ENCODE peak calls at places on chromosome 15, in four cellular contexts. G is MM.1S, A is PC-9, Q is PC-3. K is an unnamed sample.

GRCh38 chr15:85333132-85333831 is 47.1 kb upstream of the AKAP13 start:
- DNase-seq in G (no peak), Q (no peak), A (no peak), K (peak; percentile 49)

GRCh38 chr15:96058103-96058851 is 272.2 kb upstream of the NR2F2 start:
- DNase-seq in G (peak; percentile 86), Q (no peak), A (no peak), K (no peak)

GRCh38 chr15:87734571-87735373 is 521.8 kb downstream of the NTRK3 start:
- DNase-seq in G (no peak), A (no peak), Q (no peak), K (no peak)

GRCh38 chr15:39279331-39279730 is 301.5 kb upstream of the THBS1 start:
- DNase-seq in A (no peak), Q (no peak), G (no peak), K (no peak)

GRCh38 chr15:99954361-99955180 is 221.3 kb upstream of the LYSMD4 start:
- DNase-seq in Q (no peak), A (no peak), G (no peak), K (no peak)

GRCh38 chr15:28936481-28936881 is 50.7 kb downstream of the APBA2 start:
- DNase-seq in A (no peak), Q (no peak), G (no peak), K (no peak)

GRCh38 chr15:91541286-91541685 is 312.2 kb upstream of the SLCO3A1 start:
- DNase-seq in A (no peak), G (no peak), Q (no peak), K (no peak)

GRCh38 chr15:70794596-70795310 is 31.4 kb upstream of the UACA start:
- DNase-seq in A (peak; percentile 23), G (no peak), Q (no peak), K (no peak)

GRCh38 chr15:62075595-62076279 is 9.0 kb downstream of the C2CD4A start:
- DNase-seq in A (peak; percentile 68), Q (peak; percentile 85), G (no peak), K (peak; percentile 30)

DNA sequence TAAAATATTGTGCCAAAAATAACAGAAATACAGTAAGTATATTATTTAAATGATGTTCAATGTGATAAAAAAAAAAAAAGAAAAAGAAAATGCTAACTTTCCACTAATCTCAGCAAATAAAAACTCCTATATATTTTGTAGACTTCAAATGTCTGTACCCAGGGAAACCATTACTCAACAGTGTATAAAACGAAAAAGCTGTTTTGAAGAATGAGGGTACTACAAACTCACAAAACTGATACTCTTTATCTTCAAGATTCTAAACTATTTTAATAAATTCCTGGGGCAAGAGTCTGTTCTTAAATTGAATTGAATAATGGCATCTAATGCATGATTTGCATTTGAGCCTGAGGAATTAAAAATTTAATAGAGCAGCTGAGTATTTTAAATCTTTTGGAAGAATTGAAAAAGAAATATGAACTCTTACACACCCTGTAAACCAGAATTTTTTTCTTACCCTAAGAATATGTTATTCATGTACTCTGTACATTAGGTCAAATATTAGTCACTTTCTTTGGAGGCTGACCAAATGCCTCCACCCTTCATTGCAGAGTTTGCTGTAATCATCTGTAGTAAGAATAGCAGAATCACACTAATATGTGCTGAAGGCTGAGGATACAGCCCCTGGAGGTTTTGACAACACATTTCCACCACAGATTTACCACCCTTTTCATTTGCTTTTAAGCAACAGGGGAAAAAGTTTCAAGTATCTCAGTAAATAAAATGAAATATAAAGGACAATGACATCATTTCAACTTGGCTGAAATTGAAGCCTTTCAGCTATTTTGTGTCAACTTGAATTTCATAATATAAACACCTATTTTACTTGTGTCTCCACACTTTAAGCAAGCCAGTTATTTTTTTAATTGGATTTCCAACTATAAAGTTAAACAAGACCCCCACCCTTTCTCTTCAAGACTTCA is 79.7 kb downstream of the FBN1 start:
- DNase-seq in G (no peak), Q (peak; percentile 93), A (peak; percentile 26), K (no peak)
- H3K9me2 ChIP-seq in G (no peaks in the 10 kb centered on the region), Q (no peaks in the 10 kb centered on the region), A (no peaks in the 10 kb centered on the region), K (no peaks in the 10 kb centered on the region)

DNA sequence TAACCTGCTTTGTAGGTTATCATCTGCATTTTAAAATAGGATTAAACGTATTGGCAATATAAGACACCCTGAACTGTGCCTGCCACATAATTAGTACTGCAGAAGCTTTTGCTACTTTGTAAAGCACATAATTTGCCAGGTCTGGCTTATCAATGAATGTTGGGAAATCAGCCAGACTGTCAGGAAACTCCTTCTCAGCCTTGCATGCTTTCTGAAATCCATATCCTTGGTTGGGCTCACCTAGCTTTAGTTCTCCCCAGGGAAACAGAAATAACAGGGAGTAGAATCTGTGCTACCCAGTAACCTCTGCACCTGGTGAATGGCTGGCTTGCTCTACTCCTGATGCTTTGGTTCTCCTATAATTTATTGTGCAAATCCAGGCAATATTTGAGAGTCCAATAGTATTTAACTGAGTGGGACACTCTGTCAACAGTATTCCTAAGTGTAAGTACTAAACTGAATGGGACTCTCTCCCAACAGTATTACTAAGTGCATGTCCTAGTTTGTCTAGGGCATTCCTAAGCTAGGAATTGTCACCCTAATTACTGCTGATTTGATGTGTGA is 354.5 kb downstream of the WDR72 start:
- DNase-seq in A (no peak), Q (no peak), G (no peak), K (no peak)
- H3K4me1 ChIP-seq in A (no peaks in the 10 kb centered on the region), Q (no peaks in the 10 kb centered on the region), G (no peaks in the 10 kb centered on the region), K (no peaks in the 10 kb centered on the region)

GRCh38 chr15:79430901-79431635 is 1.1 kb upstream of the MINAR1 start:
- DNase-seq in Q (no peak), A (no peak), G (no peak), K (no peak)
- TF ChIP-seq EZH2 in Q (no peak), A (no peak), G (no peak), K (no peak)

DNA sequence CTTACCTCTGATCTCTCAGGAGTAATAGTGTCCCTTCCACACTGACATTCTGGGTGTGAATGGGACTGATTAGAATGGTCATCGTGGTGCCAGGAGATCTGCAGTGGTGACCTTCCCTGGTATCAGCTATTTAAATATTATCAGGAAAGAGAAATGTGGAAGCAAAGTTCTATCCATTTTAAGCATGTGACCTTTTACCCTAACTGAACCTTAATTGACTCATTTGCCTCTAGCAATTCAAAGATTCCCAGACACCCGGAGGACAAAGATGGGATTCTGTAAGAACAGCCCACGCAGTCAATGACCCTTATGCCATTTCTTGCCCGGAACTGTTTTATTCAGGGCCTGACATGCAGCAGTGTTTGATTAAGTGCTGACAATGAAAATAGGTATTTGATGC is 10.3 kb downstream of the LIPC start:
- DNase-seq in A (no peak), Q (peak; percentile 66), G (no peak), K (no peak)
- H3K9me2 ChIP-seq in A (no peaks in the 10 kb centered on the region), Q (no peaks in the 10 kb centered on the region), G (no peaks in the 10 kb centered on the region), K (no peaks in the 10 kb centered on the region)